ENCODE peak calls at places on chromosomes 4 and X, in nine cellular contexts. G is Panc1, L is stomach, D is fibroblast of lung, O is GM12865, U is ovary, X is RWPE1, W is pancreas, M is PC-3. T is an unnamed sample.

GRCh38 chrX:136880003-136880451 is 498 bp downstream of the RBMX start:
- DNase-seq in G (no peak), L (no peak), W (peak; percentile 28), M (no peak), U (peak; percentile 25), D (peak; percentile 15), O (peak; percentile 41), X (peak; percentile 8), T (no peak)

GRCh38 chr4:67593741-67594175 is 35.2 kb downstream of the STAP1 start:
- DNase-seq in U (no peak), L (no peak), O (no peak), G (no peak), D (peak; percentile 12), X (no peak), M (no peak), W (no peak), T (no peak)

GRCh38 chr4:149511558-149512298 is 303.9 kb downstream of the IQCM start:
- DNase-seq in G (no peak), O (no peak), L (no peak), D (no peak), M (no peak), W (no peak), X (no peak), U (no peak), T (no peak)

GRCh38 chr4:164139291-164139690 is 614.6 kb upstream of the SMIM31 start:
- DNase-seq in X (no peak), G (no peak), W (no peak), M (no peak), D (no peak), O (no peak), L (no peak), U (no peak), T (no peak)

GRCh38 chr4:144578681-144579080 is 67.3 kb upstream of the HHIP start:
- DNase-seq in W (no peak), G (no peak), O (no peak), D (no peak), M (peak; percentile 22), X (no peak), U (no peak), L (no peak), T (no peak)

GRCh38 chr4:40307627-40308497 is 27.3 kb upstream of the CHRNA9 start:
- DNase-seq in M (no peak), L (peak; percentile 43), W (no peak), O (peak; percentile 84), D (no peak), G (no peak), U (no peak), X (no peak), T (no peak)

GRCh38 chrX:106912864-106913263 is 7.3 kb upstream of the CLDN2 start:
- DNase-seq in D (peak; percentile 45), X (no peak), U (no peak), M (peak; percentile 52), G (no peak), L (no peak), O (no peak), W (no peak), T (no peak)

GRCh38 chrX:7170903-7171302 is 22.9 kb upstream of the PUDP start:
- DNase-seq in D (peak; percentile 5), U (no peak), O (peak; percentile 13), G (no peak), X (no peak), L (peak; percentile 32), M (peak; percentile 43), W (peak; percentile 18), T (no peak)

GRCh38 chrX:1500701-1501624 is 36.0 kb downstream of the P2RY8 start:
- DNase-seq in U (no peak), D (no peak), M (no peak), G (no peak), X (no peak), L (no peak), W (no peak), O (peak; percentile 89), T (no peak)

GRCh38 chrX:139429913-139430312 is 100.6 kb upstream of the F9 start:
- DNase-seq in G (no peak), U (no peak), L (no peak), W (no peak), O (no peak), D (no peak), M (peak; percentile 42), X (no peak), T (no peak)
- TF ChIP-seq CTCF in G (peak; percentile 33), U (no peak), L (no peak), W (no peak), O (no peak), D (no peak), M (peak; percentile 56), X (no peak), T (no peak)

DNA sequence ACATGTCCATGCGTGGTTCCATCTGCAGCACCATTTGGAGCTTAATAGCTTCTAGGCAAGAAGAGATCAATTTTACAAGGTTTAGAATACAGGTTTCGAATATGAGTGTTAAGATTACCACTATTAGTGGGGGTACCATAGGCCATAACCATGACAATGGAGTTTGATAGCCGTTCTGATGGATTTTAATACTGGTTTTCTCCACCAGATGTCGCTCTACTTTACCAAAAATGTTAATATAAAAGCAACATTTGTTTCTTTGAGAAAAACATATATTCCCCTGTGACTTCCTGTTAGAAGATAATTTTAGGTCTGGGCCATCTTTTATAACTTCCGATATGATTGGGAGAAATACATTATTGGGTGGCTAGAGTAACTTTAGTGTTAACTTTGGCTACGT is 499.7 kb upstream of the POU3F4 start:
- DNase-seq in O (peak; percentile 2), M (peak; percentile 51), U (no peak), W (no peak), G (no peak), D (peak; percentile 0), L (no peak), X (no peak), T (no peak)
- TF ChIP-seq CTCF in O (peak; percentile 28), M (peak; percentile 69), U (no peak), W (no peak), G (peak; percentile 51), D (peak; percentile 18), L (no peak), X (peak; percentile 16), T (peak; percentile 3)

GRCh38 chr4:6335040-6335590 is 65.5 kb downstream of the WFS1 start:
- DNase-seq in M (no peak), X (no peak), W (no peak), U (no peak), D (no peak), L (no peak), O (no peak), G (no peak), T (no peak)
- TF ChIP-seq CTCF in M (no peak), X (no peak), W (no peak), U (no peak), D (no peak), L (no peak), O (no peak), G (no peak), T (peak; percentile 10)

DNA sequence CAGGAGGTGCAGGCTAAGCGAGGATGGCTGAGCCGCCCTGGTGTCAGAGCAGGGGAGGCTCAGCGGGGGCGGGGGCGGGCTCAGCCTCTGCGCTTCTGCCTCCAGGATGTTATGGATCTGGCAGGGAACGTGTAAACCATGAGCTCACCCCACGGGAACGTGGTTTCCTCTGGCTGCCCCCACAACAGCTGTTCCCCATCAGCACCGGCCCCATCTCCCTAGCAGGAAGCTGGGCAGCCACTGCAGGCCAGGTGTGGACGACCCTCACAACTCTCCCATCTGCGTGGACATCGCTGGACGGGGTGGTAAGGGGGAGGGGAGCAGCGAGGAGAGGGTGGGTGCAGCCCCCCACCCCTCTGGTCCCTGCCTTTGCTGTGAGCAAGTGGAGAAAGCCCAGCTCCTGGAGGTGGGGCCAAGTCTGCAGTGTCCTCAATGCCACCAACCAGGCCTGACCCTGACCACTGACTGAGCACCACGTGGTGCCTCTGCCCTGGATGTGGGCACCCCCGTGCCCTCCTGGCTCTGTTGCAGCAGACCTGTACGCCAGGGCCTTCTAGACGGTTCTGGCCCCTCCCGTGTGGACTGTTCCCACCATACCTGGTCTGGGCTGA is 28.1 kb upstream of the SPON2 start:
- DNase-seq in L (peak; percentile 51), O (peak; percentile 58), G (no peak), D (peak; percentile 94), U (peak; percentile 88), W (peak; percentile 14), M (no peak), X (no peak), T (no peak)
- TF ChIP-seq CTCF in L (no peak), O (no peak), G (no peak), D (no peak), U (no peak), W (no peak), M (no peak), X (no peak), T (no peak)

GRCh38 chr4:6472387-6473263 is at the start of gene PPP2R2C:
- DNase-seq in D (no peak), O (no peak), G (no peak), L (no peak), X (no peak), M (peak; percentile 24), W (no peak), U (no peak), T (no peak)
- TF ChIP-seq CTCF in D (no peak), O (no peak), G (no peak), L (no peak), X (no peak), M (no peak), W (no peak), U (no peak), T (no peak)

GRCh38 chr4:90171491-90171890 is 44.3 kb downstream of the CCSER1 start:
- DNase-seq in G (no peak), X (no peak), U (no peak), L (no peak), W (no peak), M (no peak), O (no peak), D (no peak), T (no peak)
- TF ChIP-seq CTCF in G (no peak), X (no peak), U (no peak), L (no peak), W (no peak), M (no peak), O (no peak), D (no peak), T (peak; percentile 21)

GRCh38 chrX:30504309-30504708 is 73.3 kb downstream of the TASL start:
- DNase-seq in D (peak; percentile 56), G (no peak), L (no peak), W (no peak), X (no peak), M (peak; percentile 64), O (peak; percentile 41), U (no peak), T (no peak)
- TF ChIP-seq CTCF in D (peak; percentile 32), G (peak; percentile 45), L (no peak), W (no peak), X (peak; percentile 38), M (peak; percentile 71), O (peak; percentile 21), U (peak; percentile 42), T (peak; percentile 28)

GRCh38 chr4:159171287-159171686 is 68.4 kb downstream of the RAPGEF2 start:
- DNase-seq in D (no peak), U (no peak), M (peak; percentile 33), X (no peak), L (no peak), W (no peak), G (no peak), O (no peak), T (no peak)
- TF ChIP-seq CTCF in D (no peak), U (no peak), M (no peak), X (no peak), L (no peak), W (no peak), G (no peak), O (no peak), T (no peak)

T was measured in D721Med.